ENCODE peak calls at places on chromosomes 16 and 17, in seven cellular contexts. N, S, G, P, O, J and X are unnamed samples.

GRCh38 chr17:81438024-81438664 is 42.9 kb downstream of the BAHCC1 start:
- DNase-seq in G (no peak), O (no peak), J (no peak), P (no peak), S (no peak), N (no peak), X (no peak)

GRCh38 chr16:54284931-54285413 is 1.6 kb downstream of the IRX3 start:
- DNase-seq in G (peak; percentile 46), S (peak; percentile 38), P (peak; percentile 25), J (no peak), O (peak; percentile 17), N (no peak), X (no peak)

GRCh38 chr16:70789231-70789926 is 11.6 kb downstream of the VAC14 start:
- DNase-seq in P (peak; percentile 92), S (no peak), N (peak; percentile 57), G (no peak), O (peak; percentile 33), J (no peak), X (peak; percentile 62)

GRCh38 chr17:79201536-79202227 is 127.1 kb downstream of the ENGASE start:
- DNase-seq in J (peak; percentile 88), S (no peak), N (no peak), G (no peak), O (peak; percentile 57), P (no peak), X (no peak)

GRCh38 chr17:30334421-30334820 is 564 bp upstream of the TMIGD1 start:
- DNase-seq in S (no peak), P (no peak), J (no peak), O (peak; percentile 52), N (no peak), G (no peak), X (no peak)

GRCh38 chr16:71708696-71709095 is 15.8 kb downstream of the PHLPP2 start:
- DNase-seq in N (no peak), O (no peak), J (no peak), P (no peak), G (no peak), S (no peak), X (no peak)

GRCh38 chr17:17139972-17140589 is 66.1 kb downstream of the PLD6 start:
- DNase-seq in O (no peak), P (no peak), J (no peak), N (no peak), G (no peak), S (peak; percentile 36), X (no peak)

GRCh38 chr17:73546121-73546520 is 98.1 kb downstream of the SDK2 start:
- DNase-seq in J (no peak), N (no peak), S (no peak), O (no peak), P (no peak), G (no peak), X (no peak)

GRCh38 chr17:69402052-69402451 is 12.4 kb upstream of the MAP2K6 start:
- DNase-seq in S (no peak), O (peak; percentile 31), G (no peak), P (no peak), J (no peak), N (no peak), X (no peak)

GRCh38 chr17:21283482-21284318 is 811 bp upstream of the MAP2K3 start:
- DNase-seq in P (peak; percentile 32), G (peak; percentile 54), S (peak; percentile 63), O (peak; percentile 70), N (peak; percentile 57), J (no peak), X (peak; percentile 87)

GRCh38 chr16:87127766-87128147 is 189.4 kb downstream of the C16orf95 start:
- DNase-seq in P (no peak), O (no peak), S (no peak), G (no peak), J (no peak), N (no peak), X (no peak)

GRCh38 chr17:75814900-75815373 is 29.3 kb downstream of the UNC13D start:
- DNase-seq in S (no peak), O (peak; percentile 93), G (no peak), P (peak; percentile 59), J (no peak), N (no peak), X (no peak)

GRCh38 chr17:8947201-8947600 is 18.3 kb downstream of the PIK3R5 start:
- DNase-seq in S (no peak), P (no peak), J (no peak), O (peak; percentile 80), N (no peak), G (no peak), X (no peak)

GRCh38 chr17:31842416-31843381 is 16.3 kb downstream of the COPRS start:
- DNase-seq in P (peak; percentile 95), S (peak; percentile 93), O (peak; percentile 76), G (peak; percentile 88), N (peak; percentile 51), J (peak; percentile 73), X (peak; percentile 37)

GRCh38 chr16:83980794-83981193 is 12.8 kb downstream of the NECAB2 start:
- DNase-seq in P (no peak), S (no peak), G (no peak), N (no peak), O (no peak), J (no peak), X (no peak)

GRCh38 chr17:49471089-49471683 is 23.9 kb upstream of the NGFR start:
- DNase-seq in N (peak; percentile 51), S (peak; percentile 52), J (no peak), P (peak; percentile 17), G (peak; percentile 52), O (no peak), X (no peak)

GRCh38 chr16:58299757-58300349 is 5.0 kb upstream of the PRSS54 start:
- DNase-seq in N (no peak), J (no peak), G (peak; percentile 71), P (peak; percentile 10), S (peak; percentile 80), O (peak; percentile 51), X (no peak)

GRCh38 chr17:71633391-71633849 is 487.4 kb upstream of the SOX9 start:
- DNase-seq in G (no peak), J (no peak), P (peak; percentile 22), O (peak; percentile 97), S (no peak), N (no peak), X (peak; percentile 18)